ENCODE peak calls at places on chromosomes 13 and 19, in nine cellular contexts. One of them, this sample, is unnamed.

GRCh38 chr13:23551213-23552008 is 18.8 kb upstream of the TNFRSF19 start:
- DNase-seq in left ventricle myocardium inferior: no peak
- DNase-seq in left lung: no peak
- DNase-seq in IMR-90: no peak
- DNase-seq in A673: no peak
- DNase-seq in tibial nerve: no peak
- DNase-seq in HCT116: no peak
- DNase-seq in PC-9: no peak
- DNase-seq in foreskin fibroblast: no peak
- DNase-seq in this sample: no peak

GRCh38 chr13:99123101-99124045 is 77.3 kb upstream of the UBAC2 start:
- DNase-seq in left ventricle myocardium inferior: no peak
- DNase-seq in left lung: no peak
- DNase-seq in IMR-90: peak
- DNase-seq in A673: no peak
- DNase-seq in tibial nerve: no peak
- DNase-seq in HCT116: no peak
- DNase-seq in PC-9: no peak
- DNase-seq in foreskin fibroblast: peak
- DNase-seq in this sample: peak

GRCh38 chr19:5054551-5055456 is 85.9 kb downstream of the KDM4B start:
- DNase-seq in left ventricle myocardium inferior: peak
- DNase-seq in left lung: no peak
- DNase-seq in IMR-90: no peak
- DNase-seq in A673: no peak
- DNase-seq in tibial nerve: no peak
- DNase-seq in HCT116: no peak
- DNase-seq in PC-9: no peak
- DNase-seq in foreskin fibroblast: no peak
- DNase-seq in this sample: no peak

GRCh38 chr13:74904547-74904946 is 577.4 kb downstream of the TBC1D4 start:
- DNase-seq in left ventricle myocardium inferior: no peak
- DNase-seq in left lung: no peak
- DNase-seq in IMR-90: no peak
- DNase-seq in A673: no peak
- DNase-seq in tibial nerve: no peak
- DNase-seq in HCT116: no peak
- DNase-seq in PC-9: no peak
- DNase-seq in foreskin fibroblast: no peak
- DNase-seq in this sample: no peak

GRCh38 chr19:2072757-2073551 is 21.9 kb upstream of the MKNK2 start:
- DNase-seq in left ventricle myocardium inferior: no peak
- DNase-seq in left lung: no peak
- DNase-seq in IMR-90: no peak
- DNase-seq in A673: no peak
- DNase-seq in tibial nerve: no peak
- DNase-seq in HCT116: no peak
- DNase-seq in PC-9: no peak
- DNase-seq in foreskin fibroblast: no peak
- DNase-seq in this sample: no peak

GRCh38 chr19:56245062-56245740 is 27.3 kb upstream of the EDDM13 start:
- DNase-seq in left ventricle myocardium inferior: no peak
- DNase-seq in left lung: no peak
- DNase-seq in IMR-90: peak
- DNase-seq in A673: no peak
- DNase-seq in tibial nerve: no peak
- DNase-seq in HCT116: no peak
- DNase-seq in PC-9: no peak
- DNase-seq in foreskin fibroblast: peak
- DNase-seq in this sample: no peak

GRCh38 chr13:75744127-75744526 is 108.0 kb downstream of the LMO7 start:
- DNase-seq in left ventricle myocardium inferior: no peak
- DNase-seq in left lung: no peak
- DNase-seq in IMR-90: no peak
- DNase-seq in A673: no peak
- DNase-seq in tibial nerve: no peak
- DNase-seq in HCT116: no peak
- DNase-seq in PC-9: no peak
- DNase-seq in foreskin fibroblast: no peak
- DNase-seq in this sample: no peak

GRCh38 chr19:52170304-52170703 is 1.1 kb downstream of the ZNF836 start:
- DNase-seq in left ventricle myocardium inferior: no peak
- DNase-seq in left lung: no peak
- DNase-seq in IMR-90: no peak
- DNase-seq in A673: no peak
- DNase-seq in tibial nerve: no peak
- DNase-seq in HCT116: no peak
- DNase-seq in PC-9: no peak
- DNase-seq in foreskin fibroblast: peak
- DNase-seq in this sample: no peak

GRCh38 chr13:61880576-61881283 is 465.1 kb upstream of the PCDH20 start:
- DNase-seq in left ventricle myocardium inferior: no peak
- DNase-seq in left lung: no peak
- DNase-seq in IMR-90: peak
- DNase-seq in A673: peak
- DNase-seq in tibial nerve: no peak
- DNase-seq in HCT116: peak
- DNase-seq in PC-9: peak
- DNase-seq in foreskin fibroblast: no peak
- DNase-seq in this sample: no peak

GRCh38 chr19:15283141-15283885 is 49.0 kb downstream of the BRD4 start:
- DNase-seq in left ventricle myocardium inferior: no peak
- DNase-seq in left lung: no peak
- DNase-seq in IMR-90: peak
- DNase-seq in A673: no peak
- DNase-seq in tibial nerve: no peak
- DNase-seq in HCT116: no peak
- DNase-seq in PC-9: no peak
- DNase-seq in foreskin fibroblast: peak
- DNase-seq in this sample: peak

GRCh38 chr13:113625965-113626661 is 31.9 kb downstream of the ATP4B start:
- DNase-seq in left ventricle myocardium inferior: peak
- DNase-seq in left lung: peak
- DNase-seq in IMR-90: peak
- DNase-seq in A673: peak
- DNase-seq in tibial nerve: no peak
- DNase-seq in HCT116: no peak
- DNase-seq in PC-9: no peak
- DNase-seq in foreskin fibroblast: peak
- DNase-seq in this sample: peak

DNA sequence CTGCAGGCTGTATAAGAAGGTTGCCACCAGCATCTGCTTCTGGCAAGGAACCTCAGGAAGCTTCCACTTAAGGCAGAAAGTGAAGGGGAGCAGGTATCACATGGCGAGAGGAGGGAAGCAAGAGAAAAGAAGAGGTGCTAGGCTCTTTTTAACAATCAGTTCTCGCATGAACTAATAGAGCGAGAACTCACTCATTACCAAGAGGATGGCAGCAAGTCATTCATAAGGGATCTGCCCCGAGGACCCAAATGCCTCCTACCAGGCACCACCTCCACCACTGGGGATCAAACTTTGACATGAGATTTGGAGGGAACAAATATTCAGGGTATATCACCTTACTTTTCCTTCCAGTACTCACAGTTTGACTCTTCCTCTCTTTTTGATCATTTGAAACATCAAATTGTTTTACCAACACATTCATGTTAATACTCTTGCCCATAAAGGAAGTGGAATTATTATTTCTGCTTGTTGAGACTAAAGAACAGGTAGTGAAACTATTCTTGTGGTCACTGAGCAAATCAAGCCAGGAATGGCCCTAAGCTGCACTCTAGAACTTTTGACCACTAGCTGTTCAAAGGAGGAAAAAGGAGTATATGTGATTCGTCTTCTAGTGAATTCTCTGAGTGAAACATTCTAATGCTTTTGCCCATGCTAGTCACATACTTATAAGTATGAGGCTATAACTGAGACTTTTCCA is 45.0 kb downstream of the LACC1 start:
- DNase-seq in left ventricle myocardium inferior: no peak
- DNase-seq in left lung: no peak
- DNase-seq in IMR-90: no peak
- DNase-seq in A673: no peak
- DNase-seq in tibial nerve: no peak
- DNase-seq in HCT116: no peak
- DNase-seq in PC-9: no peak
- DNase-seq in foreskin fibroblast: no peak
- DNase-seq in this sample: no peak
- TF ChIP-seq CTCF in left ventricle myocardium inferior: no peak
- TF ChIP-seq CTCF in left lung: no peak
- TF ChIP-seq CTCF in IMR-90: no peak
- TF ChIP-seq CTCF in A673: no peak
- TF ChIP-seq CTCF in tibial nerve: no peak
- TF ChIP-seq CTCF in HCT116: no peak
- TF ChIP-seq CTCF in PC-9: no peak
- TF ChIP-seq CTCF in foreskin fibroblast: no peak
- TF ChIP-seq CTCF in this sample: no peak

DNA sequence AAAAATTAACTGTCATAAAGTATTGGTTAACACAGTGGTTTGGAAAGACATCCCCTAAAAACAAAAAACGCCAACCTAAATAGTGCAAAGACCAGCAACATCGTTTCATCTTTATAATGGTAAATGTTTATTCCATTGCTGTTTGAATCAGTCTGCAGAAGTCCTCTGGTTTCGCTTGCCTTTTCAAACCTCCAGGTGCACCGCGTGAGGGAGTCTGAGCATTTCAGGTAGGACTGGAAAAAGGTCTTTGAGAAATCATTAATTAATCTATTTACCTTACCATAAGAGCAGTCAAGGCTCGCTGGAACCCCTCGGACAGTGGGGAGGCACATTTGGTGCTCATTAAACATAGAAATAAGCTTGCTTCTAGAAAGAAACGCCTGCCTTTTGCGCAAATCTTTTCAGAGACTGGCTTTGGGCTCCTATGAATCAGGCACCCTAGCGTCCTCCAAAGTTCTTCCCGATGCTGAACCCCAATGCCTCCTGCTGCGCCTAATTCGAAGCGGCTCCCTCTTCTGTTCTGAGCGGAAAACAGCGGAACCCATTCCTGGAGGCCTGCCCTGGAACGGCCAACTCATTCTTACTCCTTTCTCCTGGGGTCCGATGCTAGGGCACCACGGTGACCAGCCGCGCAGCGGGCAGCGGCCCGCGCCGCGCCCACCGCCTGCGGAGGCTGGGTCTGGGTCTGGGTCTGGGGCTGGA is 942 bp upstream of the MTUS2 start:
- DNase-seq in left ventricle myocardium inferior: no peak
- DNase-seq in left lung: no peak
- DNase-seq in IMR-90: peak
- DNase-seq in A673: peak
- DNase-seq in tibial nerve: no peak
- DNase-seq in HCT116: no peak
- DNase-seq in PC-9: no peak
- DNase-seq in foreskin fibroblast: peak
- DNase-seq in this sample: peak
- H3K4me3 ChIP-seq in left ventricle myocardium inferior: peak
- H3K4me3 ChIP-seq in left lung: peak
- H3K4me3 ChIP-seq in IMR-90: peak
- H3K4me3 ChIP-seq in A673: peak
- H3K4me3 ChIP-seq in tibial nerve: no peak
- H3K4me3 ChIP-seq in HCT116: peak
- H3K4me3 ChIP-seq in PC-9: no peak
- H3K4me3 ChIP-seq in foreskin fibroblast: peak
- H3K4me3 ChIP-seq in this sample: peak

GRCh38 chr13:26706381-26706780 is 54.2 kb downstream of the GPR12 start:
- DNase-seq in left ventricle myocardium inferior: no peak
- DNase-seq in left lung: no peak
- DNase-seq in IMR-90: no peak
- DNase-seq in A673: no peak
- DNase-seq in tibial nerve: no peak
- DNase-seq in HCT116: no peak
- DNase-seq in PC-9: no peak
- DNase-seq in foreskin fibroblast: no peak
- DNase-seq in this sample: no peak
- TF ChIP-seq CTCF in left ventricle myocardium inferior: no peak
- TF ChIP-seq CTCF in left lung: no peak
- TF ChIP-seq CTCF in IMR-90: no peak
- TF ChIP-seq CTCF in A673: no peak
- TF ChIP-seq CTCF in tibial nerve: no peak
- TF ChIP-seq CTCF in HCT116: no peak
- TF ChIP-seq CTCF in PC-9: no peak
- TF ChIP-seq CTCF in foreskin fibroblast: no peak
- TF ChIP-seq CTCF in this sample: no peak

DNA sequence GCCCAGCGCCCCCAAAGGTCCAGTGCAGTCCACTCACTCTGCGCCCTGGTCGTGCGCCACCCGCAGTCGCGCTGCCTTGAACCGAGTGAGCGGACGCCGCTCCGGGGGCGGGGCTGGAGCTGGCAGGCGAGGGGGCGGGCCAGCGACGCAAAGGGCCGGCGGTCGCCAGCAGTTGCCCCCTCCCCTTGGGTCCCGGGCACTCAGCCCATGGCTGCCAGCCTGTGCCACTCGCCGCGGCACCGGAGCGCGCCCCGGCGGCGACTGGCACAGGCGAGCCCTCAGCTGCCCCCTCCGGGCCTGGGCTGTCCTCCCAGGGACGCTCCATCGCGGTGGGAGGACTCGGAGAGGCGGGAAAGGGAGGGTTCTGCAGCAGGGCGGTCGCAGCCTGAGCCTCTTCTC is at the start of gene S1PR5:
- DNase-seq in left ventricle myocardium inferior: no peak
- DNase-seq in left lung: no peak
- DNase-seq in IMR-90: no peak
- DNase-seq in A673: peak
- DNase-seq in tibial nerve: no peak
- DNase-seq in HCT116: no peak
- DNase-seq in PC-9: peak
- DNase-seq in foreskin fibroblast: no peak
- DNase-seq in this sample: peak
- H3K4me3 ChIP-seq in left ventricle myocardium inferior: peak
- H3K4me3 ChIP-seq in left lung: peak
- H3K4me3 ChIP-seq in IMR-90: peak
- H3K4me3 ChIP-seq in A673: peak
- H3K4me3 ChIP-seq in tibial nerve: peak
- H3K4me3 ChIP-seq in HCT116: peak
- H3K4me3 ChIP-seq in PC-9: peak
- H3K4me3 ChIP-seq in foreskin fibroblast: peak
- H3K4me3 ChIP-seq in this sample: peak

DNA sequence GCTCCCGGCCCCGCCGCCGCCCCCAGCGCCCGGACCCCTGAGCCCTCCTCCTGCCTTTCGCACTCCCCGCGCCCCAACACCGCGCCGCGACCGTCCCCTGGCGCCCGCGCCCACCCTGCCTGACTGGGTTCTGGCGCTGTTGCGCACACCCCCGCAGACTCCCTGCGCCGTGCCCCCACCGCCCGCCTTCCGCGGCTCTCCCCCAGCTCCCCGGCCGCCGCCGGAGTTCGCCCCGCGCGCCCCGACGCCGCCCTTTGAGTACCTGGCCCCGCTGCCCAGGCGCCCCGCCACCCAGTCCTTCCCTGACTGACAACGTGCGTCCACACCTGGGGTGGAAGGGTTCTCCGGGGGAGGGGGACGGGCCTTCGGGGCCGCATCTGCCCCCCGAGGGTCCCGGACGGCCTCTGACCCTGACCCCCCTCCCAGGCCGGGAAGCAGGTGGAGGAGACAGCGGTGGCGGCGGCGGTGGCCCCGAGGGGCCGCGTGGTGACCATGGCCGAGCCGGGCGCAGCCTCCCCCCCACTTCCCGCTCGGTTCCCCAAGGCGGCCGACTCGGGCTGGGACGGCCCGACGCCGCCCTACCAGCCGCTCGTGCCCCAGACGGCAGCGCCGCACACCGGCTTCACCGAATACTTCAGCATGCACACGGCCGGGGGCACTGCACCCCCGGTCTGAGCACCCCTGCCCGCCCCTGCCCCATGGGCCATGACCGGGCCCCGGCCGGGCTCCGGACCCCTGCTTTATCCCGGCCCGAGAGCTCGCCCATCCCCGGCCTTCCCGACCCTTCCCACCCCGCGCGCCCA is 1.4 kb upstream of the MEGF8 start:
- DNase-seq in left ventricle myocardium inferior: no peak
- DNase-seq in left lung: no peak
- DNase-seq in IMR-90: no peak
- DNase-seq in A673: peak
- DNase-seq in tibial nerve: no peak
- DNase-seq in HCT116: no peak
- DNase-seq in PC-9: no peak
- DNase-seq in foreskin fibroblast: peak
- DNase-seq in this sample: no peak
- TF ChIP-seq CTCF in left ventricle myocardium inferior: no peak
- TF ChIP-seq CTCF in left lung: no peak
- TF ChIP-seq CTCF in IMR-90: peak
- TF ChIP-seq CTCF in A673: peak
- TF ChIP-seq CTCF in tibial nerve: no peak
- TF ChIP-seq CTCF in HCT116: no peak
- TF ChIP-seq CTCF in PC-9: no peak
- TF ChIP-seq CTCF in foreskin fibroblast: no peak
- TF ChIP-seq CTCF in this sample: no peak

This sample was measured in fibroblast of villous mesenchyme.